ENCODE peak calls at places on chromosomes 2 and 18, in five cellular contexts. One of them, this sample, is unnamed.

GRCh38 chr2:14743883-14744282 is 111.4 kb downstream of the LRATD1 start:
- DNase-seq in astrocyte of the spinal cord: no peak
- DNase-seq in GM12865: no peak
- DNase-seq in mammary epithelial cell: peak; percentile 25
- DNase-seq in choroid plexus epithelial cell: no peak
- DNase-seq in this sample: no peak

GRCh38 chr2:75619992-75620740 is 26.4 kb upstream of the MRPL19 start:
- DNase-seq in choroid plexus epithelial cell: peak; percentile 31
- DNase-seq in astrocyte of the spinal cord: no peak
- DNase-seq in GM12865: no peak
- DNase-seq in mammary epithelial cell: peak; percentile 53
- DNase-seq in this sample: no peak

GRCh38 chr18:34084635-34085034 is 140.1 kb downstream of the NOL4 start:
- DNase-seq in astrocyte of the spinal cord: no peak
- DNase-seq in GM12865: no peak
- DNase-seq in mammary epithelial cell: no peak
- DNase-seq in choroid plexus epithelial cell: no peak
- DNase-seq in this sample: no peak

GRCh38 chr2:171550613-171551012 is 28.3 kb downstream of the CYBRD1 start:
- DNase-seq in GM12865: no peak
- DNase-seq in mammary epithelial cell: no peak
- DNase-seq in astrocyte of the spinal cord: no peak
- DNase-seq in choroid plexus epithelial cell: peak; percentile 25
- DNase-seq in this sample: no peak

GRCh38 chr2:232894746-232895145 is 24.7 kb downstream of the SNORC start:
- DNase-seq in mammary epithelial cell: no peak
- DNase-seq in astrocyte of the spinal cord: no peak
- DNase-seq in GM12865: no peak
- DNase-seq in choroid plexus epithelial cell: no peak
- DNase-seq in this sample: no peak

GRCh38 chr2:169363570-169364150 is 1.3 kb upstream of the LRP2 start:
- DNase-seq in choroid plexus epithelial cell: peak; percentile 23
- DNase-seq in astrocyte of the spinal cord: peak; percentile 14
- DNase-seq in GM12865: peak; percentile 44
- DNase-seq in mammary epithelial cell: peak; percentile 1
- DNase-seq in this sample: no peak

GRCh38 chr2:63866009-63866709 is 24.5 kb downstream of the UGP2 start:
- DNase-seq in GM12865: peak; percentile 26
- DNase-seq in choroid plexus epithelial cell: peak; percentile 39
- DNase-seq in mammary epithelial cell: no peak
- DNase-seq in astrocyte of the spinal cord: no peak
- DNase-seq in this sample: no peak

GRCh38 chr2:113228991-113229716 is 49.6 kb downstream of the PAX8 start:
- DNase-seq in GM12865: no peak
- DNase-seq in mammary epithelial cell: no peak
- DNase-seq in astrocyte of the spinal cord: no peak
- DNase-seq in choroid plexus epithelial cell: no peak
- DNase-seq in this sample: no peak

GRCh38 chr2:11665510-11666362 is 4.3 kb downstream of the NTSR2 start:
- DNase-seq in astrocyte of the spinal cord: no peak
- DNase-seq in mammary epithelial cell: no peak
- DNase-seq in choroid plexus epithelial cell: no peak
- DNase-seq in GM12865: no peak
- DNase-seq in this sample: no peak

GRCh38 chr2:238635637-238636036 is 208.9 kb downstream of the ASB1 start:
- DNase-seq in choroid plexus epithelial cell: no peak
- DNase-seq in mammary epithelial cell: no peak
- DNase-seq in astrocyte of the spinal cord: no peak
- DNase-seq in GM12865: no peak
- DNase-seq in this sample: peak; percentile 96

DNA sequence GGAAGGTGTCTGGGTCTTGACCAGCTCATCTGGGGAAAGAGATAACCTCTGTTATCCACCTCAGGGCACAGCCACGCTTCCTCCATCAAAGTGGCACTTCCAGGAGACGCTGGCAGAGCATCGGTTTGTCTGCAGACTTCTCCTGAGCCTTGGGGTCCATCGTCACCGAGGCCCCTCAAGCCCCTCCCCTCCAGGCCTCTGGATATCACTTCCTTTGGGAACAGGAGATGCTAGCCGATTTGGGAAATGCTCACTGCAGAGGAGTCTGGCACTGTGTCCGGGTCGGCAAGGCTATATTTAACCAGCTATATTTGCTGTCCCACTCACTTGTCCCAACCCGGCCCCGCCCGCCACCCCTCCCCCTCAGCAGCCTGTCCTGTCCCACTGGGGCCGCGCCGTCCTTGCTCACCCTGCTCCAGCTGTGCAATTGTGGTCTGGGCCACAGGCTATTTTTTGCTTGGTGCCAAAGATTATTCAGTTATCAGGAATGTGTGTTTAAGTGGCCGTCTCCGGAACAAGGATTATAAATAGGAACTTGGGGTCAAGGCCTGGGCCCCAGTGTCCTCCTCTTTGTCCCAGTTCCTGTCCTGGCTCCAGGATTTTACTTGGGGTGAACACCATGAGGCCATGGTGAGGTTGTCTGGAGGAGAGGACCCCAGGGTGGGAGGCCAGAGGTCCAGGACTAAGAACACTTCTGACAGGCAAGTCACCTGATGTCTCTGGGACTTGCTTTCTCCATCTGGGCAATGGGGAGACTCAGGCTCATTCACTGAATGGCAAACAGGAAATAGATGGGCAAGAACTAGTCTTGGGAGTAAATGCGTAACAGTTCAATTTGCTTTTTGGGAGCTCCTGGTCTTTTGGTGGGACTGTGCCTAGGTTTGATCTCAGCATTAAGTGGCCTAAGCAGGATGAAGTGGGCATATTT is 263.6 kb downstream of the DYSF start:
- DNase-seq in choroid plexus epithelial cell: peak; percentile 75
- DNase-seq in mammary epithelial cell: peak; percentile 49
- DNase-seq in GM12865: no peak
- DNase-seq in astrocyte of the spinal cord: peak; percentile 67
- DNase-seq in this sample: peak; percentile 81
- TF ChIP-seq CTCF in choroid plexus epithelial cell: no peak
- TF ChIP-seq CTCF in mammary epithelial cell: no peak
- TF ChIP-seq CTCF in GM12865: no peak
- TF ChIP-seq CTCF in astrocyte of the spinal cord: no peak
- TF ChIP-seq CTCF in this sample: no peak

GRCh38 chr18:53887447-53887846 is 337.0 kb downstream of the MBD2 start:
- DNase-seq in mammary epithelial cell: no peak
- DNase-seq in choroid plexus epithelial cell: peak; percentile 60
- DNase-seq in astrocyte of the spinal cord: no peak
- DNase-seq in GM12865: no peak
- DNase-seq in this sample: no peak
- H3K4me3 ChIP-seq in mammary epithelial cell: no peak overlapping the region
- H3K4me3 ChIP-seq in choroid plexus epithelial cell: no peak overlapping the region
- H3K4me3 ChIP-seq in astrocyte of the spinal cord: no peak overlapping the region
- H3K4me3 ChIP-seq in GM12865: no peak overlapping the region
- H3K4me3 ChIP-seq in this sample: no peak overlapping the region

GRCh38 chr2:234695981-234696380 is 199.1 kb upstream of the ARL4C start:
- DNase-seq in astrocyte of the spinal cord: no peak
- DNase-seq in choroid plexus epithelial cell: no peak
- DNase-seq in GM12865: no peak
- DNase-seq in mammary epithelial cell: no peak
- DNase-seq in this sample: no peak
- TF ChIP-seq CTCF in astrocyte of the spinal cord: no peak
- TF ChIP-seq CTCF in choroid plexus epithelial cell: no peak
- TF ChIP-seq CTCF in GM12865: no peak
- TF ChIP-seq CTCF in mammary epithelial cell: no peak
- TF ChIP-seq CTCF in this sample: no peak

DNA sequence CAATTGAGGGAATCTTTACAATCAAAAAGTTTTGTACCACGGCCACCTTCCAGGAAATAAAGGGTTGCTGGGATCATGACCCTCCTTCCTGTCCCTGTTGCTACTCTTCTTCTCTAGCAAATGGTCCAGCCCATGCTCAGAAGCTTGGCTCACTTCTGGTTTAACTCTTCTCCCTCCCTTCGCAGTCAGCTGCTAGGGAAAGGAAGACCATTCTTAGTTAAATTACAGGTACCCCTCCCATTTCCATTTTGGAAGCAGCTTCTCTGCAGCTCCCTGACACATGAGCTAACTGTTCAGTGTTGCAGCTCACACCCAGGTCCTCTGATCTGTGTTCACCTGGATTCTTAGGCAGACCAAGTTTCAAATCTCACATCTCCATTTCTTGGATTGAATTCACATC is 100.3 kb downstream of the DOCK10 start:
- DNase-seq in astrocyte of the spinal cord: no peak
- DNase-seq in mammary epithelial cell: no peak
- DNase-seq in choroid plexus epithelial cell: no peak
- DNase-seq in GM12865: no peak
- DNase-seq in this sample: no peak
- H3K4me3 ChIP-seq in astrocyte of the spinal cord: no peak overlapping the region
- H3K4me3 ChIP-seq in mammary epithelial cell: no peak overlapping the region
- H3K4me3 ChIP-seq in choroid plexus epithelial cell: no peak overlapping the region
- H3K4me3 ChIP-seq in GM12865: peak overlapping the region; percentile 20
- H3K4me3 ChIP-seq in this sample: no peak overlapping the region

This sample was measured in HFF-Myc.